ENCODE peak calls at places on chromosome 20, in six cellular contexts. One of them, this sample, is unnamed.

GRCh38 chr20:25282034-25282781 is 34.3 kb downstream of the PYGB start:
- DNase-seq in breast epithelium: peak; percentile 15
- DNase-seq in H9: no peak
- DNase-seq in HCT116: no peak
- DNase-seq in neuronal stem cell: no peak
- DNase-seq in PC-3: no peak
- DNase-seq in this sample: peak; percentile 67

GRCh38 chr20:24478584-24478983 is 9.2 kb downstream of the SYNDIG1 start:
- DNase-seq in PC-3: no peak
- DNase-seq in neuronal stem cell: no peak
- DNase-seq in breast epithelium: no peak
- DNase-seq in HCT116: no peak
- DNase-seq in H9: no peak
- DNase-seq in this sample: no peak

GRCh38 chr20:31990958-31991705 is 19.1 kb upstream of the CCM2L start:
- DNase-seq in H9: no peak
- DNase-seq in neuronal stem cell: no peak
- DNase-seq in HCT116: no peak
- DNase-seq in breast epithelium: no peak
- DNase-seq in PC-3: no peak
- DNase-seq in this sample: no peak

GRCh38 chr20:59010321-59010994 is 3.4 kb upstream of the CTSZ start:
- DNase-seq in PC-3: peak; percentile 38
- DNase-seq in H9: no peak
- DNase-seq in HCT116: no peak
- DNase-seq in breast epithelium: peak; percentile 76
- DNase-seq in neuronal stem cell: no peak
- DNase-seq in this sample: no peak

GRCh38 chr20:4136078-4136966 is 121.0 kb upstream of the RNF24 start:
- DNase-seq in breast epithelium: no peak
- DNase-seq in PC-3: no peak
- DNase-seq in HCT116: no peak
- DNase-seq in H9: no peak
- DNase-seq in neuronal stem cell: no peak
- DNase-seq in this sample: no peak

GRCh38 chr20:41178495-41178894 is 41.2 kb downstream of the PLCG1 start:
- DNase-seq in neuronal stem cell: no peak
- DNase-seq in PC-3: no peak
- DNase-seq in breast epithelium: peak; percentile 11
- DNase-seq in H9: no peak
- DNase-seq in HCT116: no peak
- DNase-seq in this sample: no peak

GRCh38 chr20:5096463-5096862 is 23.3 kb downstream of the PCNA start:
- DNase-seq in H9: no peak
- DNase-seq in neuronal stem cell: no peak
- DNase-seq in PC-3: no peak
- DNase-seq in HCT116: no peak
- DNase-seq in breast epithelium: no peak
- DNase-seq in this sample: no peak

GRCh38 chr20:29878777-29879442 is 1378.6 kb upstream of the DEFB115 start:
- DNase-seq in breast epithelium: no peak
- DNase-seq in neuronal stem cell: no peak
- DNase-seq in HCT116: no peak
- DNase-seq in H9: no peak
- DNase-seq in PC-3: no peak
- DNase-seq in this sample: no peak

GRCh38 chr20:55561259-55561658 is 444.1 kb downstream of the CBLN4 start:
- DNase-seq in HCT116: no peak
- DNase-seq in PC-3: peak; percentile 60
- DNase-seq in H9: no peak
- DNase-seq in neuronal stem cell: no peak
- DNase-seq in breast epithelium: no peak
- DNase-seq in this sample: no peak

GRCh38 chr20:31719644-31720485 is 2.8 kb downstream of the BCL2L1 start:
- DNase-seq in H9: peak; percentile 58
- DNase-seq in HCT116: no peak
- DNase-seq in neuronal stem cell: no peak
- DNase-seq in breast epithelium: peak; percentile 51
- DNase-seq in PC-3: peak; percentile 94
- DNase-seq in this sample: peak; percentile 72

GRCh38 chr20:35021063-35021462 is 65.4 kb downstream of the MYH7B start:
- DNase-seq in neuronal stem cell: no peak
- DNase-seq in HCT116: no peak
- DNase-seq in breast epithelium: no peak
- DNase-seq in H9: no peak
- DNase-seq in PC-3: no peak
- DNase-seq in this sample: no peak

GRCh38 chr20:33719277-33719988 is 677 bp downstream of the PXMP4 start:
- DNase-seq in neuronal stem cell: no peak
- DNase-seq in breast epithelium: no peak
- DNase-seq in H9: no peak
- DNase-seq in HCT116: no peak
- DNase-seq in PC-3: no peak
- DNase-seq in this sample: no peak

GRCh38 chr20:1209447-1210387 is 6.5 kb downstream of the C20orf202 start:
- DNase-seq in neuronal stem cell: no peak
- DNase-seq in PC-3: peak; percentile 43
- DNase-seq in breast epithelium: no peak
- DNase-seq in HCT116: peak; percentile 21
- DNase-seq in H9: no peak
- DNase-seq in this sample: no peak

GRCh38 chr20:19835533-19836222 is 77.6 kb downstream of the RIN2 start:
- DNase-seq in H9: no peak
- DNase-seq in neuronal stem cell: no peak
- DNase-seq in PC-3: no peak
- DNase-seq in breast epithelium: no peak
- DNase-seq in HCT116: no peak
- DNase-seq in this sample: no peak

GRCh38 chr20:3471397-3472021 is 691 bp downstream of the ATRN start:
- DNase-seq in breast epithelium: no peak
- DNase-seq in neuronal stem cell: no peak
- DNase-seq in HCT116: no peak
- DNase-seq in PC-3: no peak
- DNase-seq in H9: no peak
- DNase-seq in this sample: no peak

GRCh38 chr20:33443512-33444239 is at the start of gene SNTA1:
- DNase-seq in PC-3: peak; percentile 83
- DNase-seq in H9: peak; percentile 98
- DNase-seq in neuronal stem cell: peak; percentile 89
- DNase-seq in HCT116: no peak
- DNase-seq in breast epithelium: peak; percentile 90
- DNase-seq in this sample: peak; percentile 95

GRCh38 chr20:52637201-52637600 is 335.0 kb upstream of the TSHZ2 start:
- DNase-seq in PC-3: no peak
- DNase-seq in neuronal stem cell: no peak
- DNase-seq in breast epithelium: no peak
- DNase-seq in H9: no peak
- DNase-seq in HCT116: no peak
- DNase-seq in this sample: no peak

GRCh38 chr20:1950836-1951235 is 43.0 kb downstream of the PDYN start:
- DNase-seq in neuronal stem cell: no peak
- DNase-seq in PC-3: no peak
- DNase-seq in breast epithelium: no peak
- DNase-seq in H9: no peak
- DNase-seq in HCT116: no peak
- DNase-seq in this sample: no peak

GRCh38 chr20:33569290-33570094 is 79.6 kb downstream of the CBFA2T2 start:
- DNase-seq in H9: no peak
- DNase-seq in breast epithelium: no peak
- DNase-seq in neuronal stem cell: no peak
- DNase-seq in PC-3: no peak
- DNase-seq in HCT116: no peak
- DNase-seq in this sample: no peak

GRCh38 chr20:62227591-62227976 is 7.5 kb upstream of the HRH3 start:
- DNase-seq in breast epithelium: no peak
- DNase-seq in neuronal stem cell: no peak
- DNase-seq in HCT116: no peak
- DNase-seq in PC-3: no peak
- DNase-seq in H9: no peak
- DNase-seq in this sample: no peak

GRCh38 chr20:26163890-26164289 is 467.2 kb upstream of the ZNF337 start:
- DNase-seq in H9: no peak
- DNase-seq in PC-3: peak; percentile 69
- DNase-seq in HCT116: no peak
- DNase-seq in neuronal stem cell: no peak
- DNase-seq in breast epithelium: no peak
- DNase-seq in this sample: no peak

GRCh38 chr20:1935696-1936366 is 40.6 kb downstream of the SIRPA start:
- DNase-seq in HCT116: no peak
- DNase-seq in breast epithelium: no peak
- DNase-seq in PC-3: no peak
- DNase-seq in H9: no peak
- DNase-seq in neuronal stem cell: no peak
- DNase-seq in this sample: no peak

GRCh38 chr20:44572551-44573500 is 9.6 kb upstream of the PKIG start:
- DNase-seq in PC-3: peak; percentile 95
- DNase-seq in HCT116: no peak
- DNase-seq in breast epithelium: peak; percentile 73
- DNase-seq in H9: no peak
- DNase-seq in neuronal stem cell: no peak
- DNase-seq in this sample: peak; percentile 43

GRCh38 chr20:53202781-53203180 is 230.6 kb downstream of the TSHZ2 start:
- DNase-seq in neuronal stem cell: no peak
- DNase-seq in breast epithelium: no peak
- DNase-seq in PC-3: peak; percentile 33
- DNase-seq in H9: no peak
- DNase-seq in HCT116: no peak
- DNase-seq in this sample: no peak

GRCh38 chr20:40956926-40957760 is 71.5 kb upstream of the TOP1 start:
- DNase-seq in PC-3: no peak
- DNase-seq in H9: no peak
- DNase-seq in neuronal stem cell: no peak
- DNase-seq in HCT116: no peak
- DNase-seq in breast epithelium: peak; percentile 9
- DNase-seq in this sample: peak; percentile 43

GRCh38 chr20:17796096-17796563 is 96.4 kb downstream of the BANF2 start:
- DNase-seq in neuronal stem cell: no peak
- DNase-seq in PC-3: peak; percentile 13
- DNase-seq in HCT116: no peak
- DNase-seq in H9: no peak
- DNase-seq in breast epithelium: peak; percentile 40
- DNase-seq in this sample: peak; percentile 80

GRCh38 chr20:5181492-5181891 is 54.7 kb downstream of the CDS2 start:
- DNase-seq in breast epithelium: no peak
- DNase-seq in HCT116: no peak
- DNase-seq in PC-3: peak; percentile 67
- DNase-seq in H9: no peak
- DNase-seq in neuronal stem cell: no peak
- DNase-seq in this sample: no peak

DNA sequence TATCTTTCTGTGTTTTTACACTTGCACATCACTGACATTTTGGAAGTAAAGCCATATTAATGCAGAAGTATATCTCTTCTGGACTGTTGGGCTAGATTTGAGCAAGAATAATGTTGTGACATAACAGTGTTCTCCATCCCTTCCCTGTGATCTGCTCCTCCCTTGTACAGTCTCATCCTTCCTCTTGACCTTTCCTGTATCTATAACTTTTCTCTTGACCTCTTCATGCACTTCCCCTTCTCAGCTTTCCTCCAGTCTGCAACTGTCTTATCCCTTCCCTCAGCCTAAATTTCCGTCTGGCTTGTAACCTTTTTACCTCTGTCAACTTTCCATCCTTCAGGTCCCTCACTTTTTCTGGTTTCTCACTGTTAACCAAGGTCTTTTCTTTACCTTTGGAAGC is 29.8 kb downstream of the NCOA3 start:
- DNase-seq in PC-3: no peak
- DNase-seq in neuronal stem cell: no peak
- DNase-seq in H9: no peak
- DNase-seq in breast epithelium: no peak
- DNase-seq in HCT116: no peak
- DNase-seq in this sample: no peak
- H3K4me1 ChIP-seq in PC-3: no peaks in the 10 kb centered on the region
- H3K4me1 ChIP-seq in neuronal stem cell: no peaks in the 10 kb centered on the region
- H3K4me1 ChIP-seq in H9: no peaks in the 10 kb centered on the region
- H3K4me1 ChIP-seq in breast epithelium: no peaks in the 10 kb centered on the region
- H3K4me1 ChIP-seq in HCT116: peaks cover 4% of the 10 kb centered on the region
- H3K4me1 ChIP-seq in this sample: peaks cover 39% of the 10 kb centered on the region

GRCh38 chr20:38162149-38162548 is 2.9 kb downstream of the TGM2 start:
- DNase-seq in H9: no peak
- DNase-seq in breast epithelium: no peak
- DNase-seq in neuronal stem cell: no peak
- DNase-seq in HCT116: no peak
- DNase-seq in PC-3: no peak
- DNase-seq in this sample: no peak
- H3K4me1 ChIP-seq in H9: no peaks in the 10 kb centered on the region
- H3K4me1 ChIP-seq in breast epithelium: peaks cover 6% of the 10 kb centered on the region
- H3K4me1 ChIP-seq in neuronal stem cell: peaks cover 11% of the 10 kb centered on the region
- H3K4me1 ChIP-seq in HCT116: peaks cover 16% of the 10 kb centered on the region
- H3K4me1 ChIP-seq in PC-3: peaks cover 54% of the 10 kb centered on the region
- H3K4me1 ChIP-seq in this sample: peaks cover 93% of the 10 kb centered on the region

DNA sequence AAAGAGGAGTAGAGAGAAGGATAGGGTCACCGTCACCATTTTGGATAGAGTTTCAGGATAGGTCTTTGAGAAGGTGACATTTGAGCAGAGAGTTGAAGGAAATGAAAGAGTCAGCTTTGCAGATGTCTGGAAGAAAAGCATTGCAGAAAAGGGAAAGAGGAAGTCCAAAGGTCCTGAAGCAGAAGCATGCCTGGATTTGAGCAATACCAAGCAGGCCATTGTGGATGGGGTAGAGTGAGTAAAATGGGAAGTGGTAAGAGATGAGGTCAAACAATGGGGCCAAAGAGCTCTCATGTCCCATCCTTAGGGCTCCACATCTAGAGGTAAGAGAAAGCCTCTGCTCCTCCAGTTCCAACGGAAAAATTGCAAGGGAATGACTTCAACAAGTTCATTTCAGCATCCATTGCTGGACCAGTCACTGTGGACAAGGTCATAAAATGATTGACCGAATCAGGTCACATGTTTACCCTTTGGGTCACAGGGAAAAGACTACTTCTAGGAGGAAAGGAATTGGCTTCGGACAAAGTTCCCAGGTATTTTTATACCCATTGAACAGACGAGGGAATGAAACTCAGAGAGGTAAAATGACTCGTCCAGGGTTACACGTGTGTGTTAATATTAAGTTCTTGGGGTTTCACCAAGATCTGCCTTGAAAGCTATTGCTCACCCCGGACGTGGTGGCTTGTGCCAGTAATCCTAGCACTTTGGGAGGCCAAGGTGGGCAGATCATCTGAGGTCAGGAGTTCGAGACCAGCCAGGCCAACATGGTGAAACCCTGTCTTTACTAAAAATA is 6.6 kb upstream of the SAMHD1 start:
- DNase-seq in neuronal stem cell: no peak
- DNase-seq in H9: no peak
- DNase-seq in PC-3: no peak
- DNase-seq in breast epithelium: no peak
- DNase-seq in HCT116: no peak
- DNase-seq in this sample: no peak
- H3K4me1 ChIP-seq in neuronal stem cell: no peaks in the 10 kb centered on the region
- H3K4me1 ChIP-seq in H9: no peaks in the 10 kb centered on the region
- H3K4me1 ChIP-seq in PC-3: no peaks in the 10 kb centered on the region
- H3K4me1 ChIP-seq in breast epithelium: no peaks in the 10 kb centered on the region
- H3K4me1 ChIP-seq in HCT116: no peaks in the 10 kb centered on the region
- H3K4me1 ChIP-seq in this sample: peaks cover 7% of the 10 kb centered on the region

DNA sequence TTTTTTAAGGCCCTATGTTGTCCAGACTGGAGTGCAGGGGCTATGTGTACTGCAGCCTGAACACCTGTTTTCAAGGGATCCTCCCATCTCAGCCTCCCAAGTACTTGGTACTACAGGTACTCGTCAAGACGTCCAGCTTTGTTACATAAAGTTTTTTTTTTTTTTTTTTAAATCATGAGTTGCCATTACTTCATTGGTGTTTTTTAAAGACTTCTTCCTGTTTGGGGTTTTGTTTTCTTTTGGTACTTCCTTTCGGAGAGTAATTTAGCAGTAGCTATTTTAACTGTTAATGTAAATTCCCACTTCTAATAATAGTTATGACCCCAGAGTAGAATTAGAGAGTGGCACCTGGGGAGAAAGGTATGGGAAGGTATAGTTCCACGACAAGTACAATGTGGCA is 10.5 kb downstream of the ZNFX1 start:
- DNase-seq in PC-3: no peak
- DNase-seq in HCT116: no peak
- DNase-seq in breast epithelium: no peak
- DNase-seq in neuronal stem cell: no peak
- DNase-seq in H9: no peak
- DNase-seq in this sample: no peak
- H3K4me1 ChIP-seq in PC-3: peaks cover 5% of the 10 kb centered on the region
- H3K4me1 ChIP-seq in HCT116: no peaks in the 10 kb centered on the region
- H3K4me1 ChIP-seq in breast epithelium: no peaks in the 10 kb centered on the region
- H3K4me1 ChIP-seq in neuronal stem cell: no peaks in the 10 kb centered on the region
- H3K4me1 ChIP-seq in H9: no peaks in the 10 kb centered on the region
- H3K4me1 ChIP-seq in this sample: no peaks in the 10 kb centered on the region